ENCODE peak calls at places on chromosome 12, in four cellular contexts. M is suprapubic skin, J is adrenal gland, F is endothelial cell of umbilical vein. E is an unnamed sample.

GRCh38 chr12:51977320-51977753 is 25.8 kb downstream of the ACVR1B start:
- DNase-seq in F (no peak), J (no peak), M (peak), E (no peak)

GRCh38 chr12:203462-204260 is 10.3 kb downstream of the SLC6A12 start:
- DNase-seq in J (peak), M (no peak), F (no peak), E (no peak)

GRCh38 chr12:26987634-26988424 is 26.4 kb downstream of the TM7SF3 start:
- DNase-seq in F (no peak), M (no peak), J (peak), E (no peak)

GRCh38 chr12:89211456-89211855 is 140.8 kb downstream of the DUSP6 start:
- DNase-seq in M (no peak), J (no peak), F (no peak), E (no peak)

GRCh38 chr12:25835385-25835784 is 123.1 kb upstream of the RASSF8 start:
- DNase-seq in F (no peak), M (no peak), J (no peak), E (no peak)

GRCh38 chr12:108273217-108273616 is 65.9 kb downstream of the CMKLR1 start:
- DNase-seq in J (no peak), M (no peak), F (no peak), E (no peak)

GRCh38 chr12:57539134-57539768 is 7.7 kb downstream of the DCTN2 start:
- DNase-seq in F (no peak), M (peak), J (no peak), E (no peak)

GRCh38 chr12:47397664-47398281 is 308.1 kb downstream of the RPAP3 start:
- DNase-seq in F (peak), M (no peak), J (peak), E (peak)

GRCh38 chr12:129911437-129912049 is 7.7 kb upstream of the TMEM132D start:
- DNase-seq in F (no peak), J (peak), M (no peak), E (peak)

GRCh38 chr12:85804663-85805062 is 31.5 kb downstream of the RASSF9 start:
- DNase-seq in J (no peak), F (no peak), M (no peak), E (no peak)

GRCh38 chr12:8692573-8692972 is 5.2 kb upstream of the RIMKLB start:
- DNase-seq in F (peak), J (peak), M (no peak), E (no peak)

GRCh38 chr12:8696402-8697100 is 1.2 kb upstream of the RIMKLB start:
- DNase-seq in F (no peak), M (no peak), J (no peak), E (peak)

GRCh38 chr12:8697120-8697475 is 693 bp upstream of the RIMKLB start:
- DNase-seq in F (peak), M (no peak), J (peak), E (peak)

GRCh38 chr12:8697476-8698131 is at the start of gene RIMKLB:
- DNase-seq in F (peak), J (peak), M (peak), E (peak)

GRCh38 chr12:8695116-8695515 is 2.7 kb upstream of the RIMKLB start:
- DNase-seq in F (no peak), J (no peak), M (no peak), E (no peak)
- H3K27ac ChIP-seq in F (no peak), J (no peak), M (no peak), E (no peak)

DNA sequence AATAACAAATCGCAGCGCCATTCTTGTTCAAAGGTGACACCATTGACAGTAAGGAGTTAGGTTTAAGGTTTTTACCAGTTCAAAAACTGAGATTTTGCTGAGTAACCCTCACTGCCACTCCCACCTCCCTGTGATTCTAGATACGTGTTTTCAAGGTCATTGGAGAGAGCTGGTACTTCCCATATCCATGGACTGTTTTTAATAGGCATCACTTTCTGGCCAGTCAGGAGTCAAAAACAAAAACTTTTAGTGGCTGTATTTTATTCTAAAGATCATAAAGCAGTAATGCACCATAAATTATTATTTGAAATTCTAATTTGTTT is 187.5 kb downstream of the ETV6 start:
- DNase-seq in J (no peak), F (no peak), M (no peak), E (no peak)
- H3K27ac ChIP-seq in J (peak), F (no peak), M (peak), E (no peak)

GRCh38 chr12:93375906-93376305 is 1.8 kb upstream of the NUDT4 start:
- DNase-seq in J (no peak), M (no peak), F (no peak), E (no peak)
- H3K27ac ChIP-seq in J (no peak), M (no peak), F (no peak), E (no peak)

GRCh38 chr12:2753536-2753935 is 41.2 kb upstream of the FKBP4 start:
- DNase-seq in F (no peak), J (no peak), M (no peak), E (no peak)
- H3K27ac ChIP-seq in F (no peak), J (no peak), M (no peak), E (no peak)

GRCh38 chr12:132057691-132058090 is 86.4 kb downstream of the DDX51 start:
- DNase-seq in M (no peak), J (no peak), F (no peak), E (no peak)
- H3K27ac ChIP-seq in M (no peak), J (no peak), F (no peak), E (no peak)

E was measured in small intestine.